ENCODE peak calls at places on chromosomes 1 and 21, in four cellular contexts. One of them, this sample, is unnamed.

GRCh38 chr1:36836196-36836883 is 198.0 kb downstream of the GRIK3 start:
- DNase-seq in tibial artery: no peak
- DNase-seq in pancreas: no peak
- DNase-seq in neural crest cell: no peak
- DNase-seq in this sample: no peak

GRCh38 chr1:91846007-91846620 is 39.8 kb downstream of the TGFBR3 start:
- DNase-seq in pancreas: no peak
- DNase-seq in tibial artery: peak; percentile 55
- DNase-seq in neural crest cell: no peak
- DNase-seq in this sample: no peak

GRCh38 chr1:209704584-209704983 is at the start of gene HSD11B1:
- DNase-seq in tibial artery: peak; percentile 84
- DNase-seq in neural crest cell: no peak
- DNase-seq in pancreas: no peak
- DNase-seq in this sample: no peak

GRCh38 chr1:168210312-168210711 is 15.5 kb upstream of the SFT2D2 start:
- DNase-seq in pancreas: no peak
- DNase-seq in tibial artery: no peak
- DNase-seq in neural crest cell: no peak
- DNase-seq in this sample: no peak

GRCh38 chr21:37074195-37074510 is 1.1 kb downstream of the TTC3 start:
- DNase-seq in tibial artery: no peak
- DNase-seq in pancreas: peak; percentile 74
- DNase-seq in neural crest cell: no peak
- DNase-seq in this sample: no peak

GRCh38 chr1:94462606-94463005 is 44.4 kb downstream of the ABCD3 start:
- DNase-seq in tibial artery: no peak
- DNase-seq in pancreas: no peak
- DNase-seq in neural crest cell: no peak
- DNase-seq in this sample: no peak

GRCh38 chr1:161946071-161946987 is 77.3 kb downstream of the OLFML2B start:
- DNase-seq in neural crest cell: no peak
- DNase-seq in tibial artery: no peak
- DNase-seq in pancreas: no peak
- DNase-seq in this sample: no peak

GRCh38 chr1:52955129-52955970 is 28.3 kb downstream of the SCP2 start:
- DNase-seq in neural crest cell: no peak
- DNase-seq in pancreas: no peak
- DNase-seq in tibial artery: no peak
- DNase-seq in this sample: no peak

GRCh38 chr1:197144570-197145325 is 1.7 kb downstream of the ASPM start:
- DNase-seq in neural crest cell: no peak
- DNase-seq in tibial artery: no peak
- DNase-seq in pancreas: no peak
- DNase-seq in this sample: no peak

GRCh38 chr1:175713386-175713785 is 30.0 kb downstream of the TNR start:
- DNase-seq in tibial artery: no peak
- DNase-seq in neural crest cell: no peak
- DNase-seq in pancreas: no peak
- DNase-seq in this sample: no peak
- TF ChIP-seq CTCF in tibial artery: no peak
- TF ChIP-seq CTCF in neural crest cell: no peak
- TF ChIP-seq CTCF in pancreas: no peak
- TF ChIP-seq CTCF in this sample: no peak

GRCh38 chr1:40849801-40850592 is 12.2 kb downstream of the CITED4 start:
- DNase-seq in tibial artery: peak; percentile 76
- DNase-seq in neural crest cell: peak; percentile 72
- DNase-seq in pancreas: peak; percentile 84
- DNase-seq in this sample: peak; percentile 89
- TF ChIP-seq CTCF in tibial artery: peak; percentile 93
- TF ChIP-seq CTCF in neural crest cell: peak; percentile 89
- TF ChIP-seq CTCF in pancreas: peak; percentile 94
- TF ChIP-seq CTCF in this sample: peak; percentile 91

GRCh38 chr21:30943920-30944319 is 62.5 kb upstream of the KRTAP11-1 start:
- DNase-seq in pancreas: no peak
- DNase-seq in neural crest cell: no peak
- DNase-seq in tibial artery: no peak
- DNase-seq in this sample: no peak

GRCh38 chr21:30936207-30936606 is 54.8 kb upstream of the KRTAP11-1 start:
- DNase-seq in tibial artery: no peak
- DNase-seq in pancreas: no peak
- DNase-seq in neural crest cell: no peak
- DNase-seq in this sample: no peak

GRCh38 chr21:30942192-30942591 is 60.8 kb upstream of the KRTAP11-1 start:
- DNase-seq in neural crest cell: no peak
- DNase-seq in pancreas: no peak
- DNase-seq in tibial artery: no peak
- DNase-seq in this sample: no peak
- TF ChIP-seq CTCF in neural crest cell: no peak
- TF ChIP-seq CTCF in pancreas: no peak
- TF ChIP-seq CTCF in tibial artery: no peak
- TF ChIP-seq CTCF in this sample: no peak

DNA sequence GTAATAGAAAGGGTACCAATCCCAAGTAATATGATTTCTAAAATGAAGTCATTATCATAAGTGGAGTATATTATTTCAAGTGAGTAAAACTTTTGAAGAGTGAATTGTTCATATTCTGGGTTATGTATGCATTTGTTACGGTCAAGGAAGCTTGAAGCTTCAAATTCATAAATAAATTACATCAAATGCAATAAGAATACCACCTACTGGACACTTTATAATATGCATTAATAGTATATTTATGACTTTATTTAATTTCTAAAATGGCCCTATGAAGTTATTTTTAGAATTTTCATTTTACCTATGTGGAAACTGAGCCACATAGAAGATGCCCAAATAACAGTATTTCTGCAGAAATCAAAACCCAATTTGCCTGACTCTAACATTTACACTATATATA is 260.6 kb downstream of the SMYD3 start:
- DNase-seq in pancreas: no peak
- DNase-seq in neural crest cell: no peak
- DNase-seq in tibial artery: no peak
- DNase-seq in this sample: no peak
- TF ChIP-seq CTCF in pancreas: no peak
- TF ChIP-seq CTCF in neural crest cell: no peak
- TF ChIP-seq CTCF in tibial artery: no peak
- TF ChIP-seq CTCF in this sample: peak; percentile 26

GRCh38 chr1:246199086-246199485 is 308.0 kb downstream of the SMYD3 start:
- DNase-seq in neural crest cell: no peak
- DNase-seq in pancreas: no peak
- DNase-seq in tibial artery: no peak
- DNase-seq in this sample: no peak
- TF ChIP-seq CTCF in neural crest cell: no peak
- TF ChIP-seq CTCF in pancreas: no peak
- TF ChIP-seq CTCF in tibial artery: no peak
- TF ChIP-seq CTCF in this sample: no peak

GRCh38 chr1:3482590-3482899 is 28.1 kb downstream of the ARHGEF16 start:
- DNase-seq in neural crest cell: no peak
- DNase-seq in pancreas: no peak
- DNase-seq in tibial artery: no peak
- DNase-seq in this sample: no peak
- TF ChIP-seq CTCF in neural crest cell: no peak
- TF ChIP-seq CTCF in pancreas: no peak
- TF ChIP-seq CTCF in tibial artery: no peak
- TF ChIP-seq CTCF in this sample: no peak

GRCh38 chr1:65830306-65830705 is 37.6 kb downstream of the PDE4B start:
- DNase-seq in pancreas: no peak
- DNase-seq in tibial artery: no peak
- DNase-seq in neural crest cell: no peak
- DNase-seq in this sample: no peak
- TF ChIP-seq CTCF in pancreas: no peak
- TF ChIP-seq CTCF in tibial artery: no peak
- TF ChIP-seq CTCF in neural crest cell: no peak
- TF ChIP-seq CTCF in this sample: no peak